ENCODE peak calls at places on chromosomes 7 and 10, in nine cellular contexts. One of them, this sample, is unnamed.

GRCh38 chr7:158617737-158618128 is 30.1 kb upstream of the PTPRN2 start:
- DNase-seq in MM.1S: no peak
- DNase-seq in hepatocyte: no peak
- DNase-seq in GM12865: no peak
- DNase-seq in cardiac fibroblast: peak; percentile 9
- DNase-seq in foreskin fibroblast: no peak
- DNase-seq in HCT116: no peak
- DNase-seq in IMR-90: peak; percentile 51
- DNase-seq in astrocyte of the spinal cord: peak; percentile 75
- DNase-seq in this sample: no peak

GRCh38 chr10:118572286-118573041 is 23.0 kb downstream of the PRLHR start:
- DNase-seq in hepatocyte: no peak
- DNase-seq in MM.1S: no peak
- DNase-seq in IMR-90: no peak
- DNase-seq in cardiac fibroblast: no peak
- DNase-seq in astrocyte of the spinal cord: no peak
- DNase-seq in GM12865: no peak
- DNase-seq in HCT116: no peak
- DNase-seq in foreskin fibroblast: no peak
- DNase-seq in this sample: no peak

GRCh38 chr7:26117142-26117807 is 34.7 kb upstream of the NFE2L3 start:
- DNase-seq in MM.1S: peak; percentile 72
- DNase-seq in cardiac fibroblast: no peak
- DNase-seq in GM12865: peak; percentile 55
- DNase-seq in astrocyte of the spinal cord: no peak
- DNase-seq in IMR-90: no peak
- DNase-seq in foreskin fibroblast: no peak
- DNase-seq in HCT116: no peak
- DNase-seq in hepatocyte: no peak
- DNase-seq in this sample: no peak

GRCh38 chr10:45154481-45154880 is 153.8 kb downstream of the ZNF22 start:
- DNase-seq in astrocyte of the spinal cord: no peak
- DNase-seq in hepatocyte: no peak
- DNase-seq in MM.1S: no peak
- DNase-seq in foreskin fibroblast: peak; percentile 41
- DNase-seq in GM12865: no peak
- DNase-seq in IMR-90: peak; percentile 20
- DNase-seq in HCT116: no peak
- DNase-seq in cardiac fibroblast: peak; percentile 43
- DNase-seq in this sample: no peak

GRCh38 chr7:159147246-159147645 is 2.6 kb upstream of the VIPR2 start:
- DNase-seq in IMR-90: no peak
- DNase-seq in astrocyte of the spinal cord: no peak
- DNase-seq in MM.1S: no peak
- DNase-seq in GM12865: no peak
- DNase-seq in hepatocyte: no peak
- DNase-seq in cardiac fibroblast: no peak
- DNase-seq in foreskin fibroblast: no peak
- DNase-seq in HCT116: no peak
- DNase-seq in this sample: no peak

GRCh38 chr10:129332476-129332875 is 134.6 kb upstream of the MGMT start:
- DNase-seq in IMR-90: peak; percentile 1
- DNase-seq in astrocyte of the spinal cord: no peak
- DNase-seq in MM.1S: no peak
- DNase-seq in hepatocyte: peak; percentile 15
- DNase-seq in foreskin fibroblast: no peak
- DNase-seq in HCT116: peak; percentile 6
- DNase-seq in GM12865: peak; percentile 3
- DNase-seq in cardiac fibroblast: no peak
- DNase-seq in this sample: no peak

GRCh38 chr7:73919694-73920375 is 58.9 kb downstream of the TMEM270 start:
- DNase-seq in cardiac fibroblast: no peak
- DNase-seq in hepatocyte: no peak
- DNase-seq in HCT116: no peak
- DNase-seq in astrocyte of the spinal cord: no peak
- DNase-seq in foreskin fibroblast: peak; percentile 57
- DNase-seq in GM12865: no peak
- DNase-seq in MM.1S: no peak
- DNase-seq in IMR-90: no peak
- DNase-seq in this sample: no peak

GRCh38 chr10:78784454-78785414 is 284.0 kb upstream of the ZMIZ1 start:
- DNase-seq in GM12865: no peak
- DNase-seq in foreskin fibroblast: no peak
- DNase-seq in hepatocyte: no peak
- DNase-seq in IMR-90: no peak
- DNase-seq in MM.1S: no peak
- DNase-seq in cardiac fibroblast: no peak
- DNase-seq in astrocyte of the spinal cord: no peak
- DNase-seq in HCT116: no peak
- DNase-seq in this sample: no peak

GRCh38 chr10:87845624-87846377 is 17.5 kb downstream of the KLLN start:
- DNase-seq in IMR-90: peak; percentile 97
- DNase-seq in astrocyte of the spinal cord: peak; percentile 82
- DNase-seq in foreskin fibroblast: peak; percentile 64
- DNase-seq in HCT116: peak; percentile 77
- DNase-seq in MM.1S: no peak
- DNase-seq in cardiac fibroblast: peak; percentile 92
- DNase-seq in hepatocyte: peak; percentile 37
- DNase-seq in GM12865: no peak
- DNase-seq in this sample: no peak

GRCh38 chr7:157125376-157126223 is 13.1 kb upstream of the UBE3C start:
- DNase-seq in HCT116: no peak
- DNase-seq in cardiac fibroblast: no peak
- DNase-seq in GM12865: no peak
- DNase-seq in astrocyte of the spinal cord: no peak
- DNase-seq in hepatocyte: no peak
- DNase-seq in IMR-90: no peak
- DNase-seq in foreskin fibroblast: no peak
- DNase-seq in MM.1S: no peak
- DNase-seq in this sample: no peak

GRCh38 chr7:36278069-36278766 is 111.4 kb upstream of the ANLN start:
- DNase-seq in GM12865: no peak
- DNase-seq in astrocyte of the spinal cord: no peak
- DNase-seq in cardiac fibroblast: no peak
- DNase-seq in IMR-90: no peak
- DNase-seq in MM.1S: no peak
- DNase-seq in hepatocyte: no peak
- DNase-seq in HCT116: no peak
- DNase-seq in foreskin fibroblast: no peak
- DNase-seq in this sample: no peak

GRCh38 chr7:87058739-87059524 is 522 bp downstream of the ELAPOR2 start:
- DNase-seq in foreskin fibroblast: peak; percentile 11
- DNase-seq in GM12865: no peak
- DNase-seq in hepatocyte: peak; percentile 22
- DNase-seq in cardiac fibroblast: no peak
- DNase-seq in HCT116: no peak
- DNase-seq in astrocyte of the spinal cord: no peak
- DNase-seq in MM.1S: peak; percentile 51
- DNase-seq in IMR-90: no peak
- DNase-seq in this sample: no peak

GRCh38 chr7:55133630-55134392 is 115.0 kb downstream of the EGFR start:
- DNase-seq in astrocyte of the spinal cord: peak; percentile 97
- DNase-seq in cardiac fibroblast: peak; percentile 99
- DNase-seq in hepatocyte: peak; percentile 87
- DNase-seq in MM.1S: no peak
- DNase-seq in foreskin fibroblast: peak; percentile 97
- DNase-seq in IMR-90: peak; percentile 99
- DNase-seq in GM12865: no peak
- DNase-seq in HCT116: peak; percentile 65
- DNase-seq in this sample: peak; percentile 95

GRCh38 chr10:6729071-6729773 is 149.1 kb upstream of the PRKCQ start:
- DNase-seq in cardiac fibroblast: peak; percentile 28
- DNase-seq in hepatocyte: no peak
- DNase-seq in IMR-90: peak; percentile 82
- DNase-seq in astrocyte of the spinal cord: peak; percentile 48
- DNase-seq in HCT116: no peak
- DNase-seq in foreskin fibroblast: peak; percentile 94
- DNase-seq in GM12865: no peak
- DNase-seq in MM.1S: no peak
- DNase-seq in this sample: peak; percentile 88

GRCh38 chr10:121481222-121481621 is 117.0 kb downstream of the FGFR2 start:
- DNase-seq in astrocyte of the spinal cord: peak; percentile 15
- DNase-seq in GM12865: no peak
- DNase-seq in hepatocyte: peak; percentile 26
- DNase-seq in MM.1S: no peak
- DNase-seq in cardiac fibroblast: no peak
- DNase-seq in foreskin fibroblast: no peak
- DNase-seq in IMR-90: no peak
- DNase-seq in HCT116: no peak
- DNase-seq in this sample: no peak

DNA sequence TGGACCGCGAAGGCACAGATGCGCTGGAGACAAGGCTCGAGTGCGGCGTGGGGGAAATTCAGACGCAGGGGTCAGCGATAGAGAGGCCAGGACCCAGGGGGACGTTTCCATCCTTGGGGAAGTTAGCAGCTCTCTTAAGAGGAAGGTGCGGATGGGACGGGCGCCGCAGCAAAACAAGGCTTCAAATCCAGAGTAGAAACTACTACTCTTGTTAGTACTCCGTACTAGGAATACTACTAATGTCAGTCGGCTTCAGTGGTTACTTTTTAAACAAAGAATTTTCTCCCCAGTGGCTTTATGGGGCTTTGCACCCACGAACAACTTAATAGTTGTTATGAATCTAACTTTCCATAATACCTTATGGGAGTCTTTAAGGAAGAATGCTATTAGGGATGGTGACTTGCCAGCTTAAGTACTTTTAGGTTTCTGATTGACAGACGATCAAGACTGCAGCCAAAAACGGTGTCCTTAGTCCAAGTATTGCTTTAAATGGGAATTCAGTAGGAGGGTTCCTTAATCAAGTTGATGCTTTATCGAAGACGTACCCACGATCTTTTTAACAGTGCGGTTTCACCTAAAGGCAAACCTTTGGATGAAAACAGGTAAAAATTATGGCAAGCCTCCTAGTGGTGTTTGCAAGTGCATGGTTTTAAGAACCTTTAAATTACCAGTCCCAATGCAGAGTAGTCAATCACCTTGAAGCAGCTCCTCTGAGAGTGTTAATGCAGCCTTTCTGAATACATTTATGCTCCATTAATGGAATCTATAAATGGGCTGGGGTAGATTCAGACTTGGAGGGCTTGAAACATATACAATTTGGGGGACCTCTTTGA is 868 bp upstream of the IDE start:
- DNase-seq in astrocyte of the spinal cord: no peak
- DNase-seq in cardiac fibroblast: peak; percentile 67
- DNase-seq in MM.1S: peak; percentile 46
- DNase-seq in IMR-90: peak; percentile 36
- DNase-seq in hepatocyte: no peak
- DNase-seq in foreskin fibroblast: no peak
- DNase-seq in GM12865: peak; percentile 32
- DNase-seq in HCT116: no peak
- DNase-seq in this sample: no peak
- TF ChIP-seq CTCF in astrocyte of the spinal cord: peak; percentile 11
- TF ChIP-seq CTCF in cardiac fibroblast: peak; percentile 6
- TF ChIP-seq CTCF in MM.1S: peak; percentile 36
- TF ChIP-seq CTCF in IMR-90: no peak
- TF ChIP-seq CTCF in hepatocyte: no peak
- TF ChIP-seq CTCF in foreskin fibroblast: no peak
- TF ChIP-seq CTCF in GM12865: peak; percentile 23
- TF ChIP-seq CTCF in HCT116: no peak
- TF ChIP-seq CTCF in this sample: no peak

GRCh38 chr7:88147949-88148348 is 71.9 kb downstream of the SRI start:
- DNase-seq in IMR-90: no peak
- DNase-seq in HCT116: no peak
- DNase-seq in MM.1S: no peak
- DNase-seq in GM12865: no peak
- DNase-seq in hepatocyte: no peak
- DNase-seq in astrocyte of the spinal cord: no peak
- DNase-seq in foreskin fibroblast: no peak
- DNase-seq in cardiac fibroblast: no peak
- DNase-seq in this sample: no peak
- H3K4me3 ChIP-seq in IMR-90: no peak overlapping the region
- H3K4me3 ChIP-seq in HCT116: no peak overlapping the region
- H3K4me3 ChIP-seq in MM.1S: no peak overlapping the region
- H3K4me3 ChIP-seq in GM12865: no peak overlapping the region
- H3K4me3 ChIP-seq in hepatocyte: no peak overlapping the region
- H3K4me3 ChIP-seq in astrocyte of the spinal cord: no peak overlapping the region
- H3K4me3 ChIP-seq in foreskin fibroblast: no peak overlapping the region
- H3K4me3 ChIP-seq in cardiac fibroblast: no peak overlapping the region
- H3K4me3 ChIP-seq in this sample: no peak overlapping the region

GRCh38 chr10:62426086-62426485 is 51.9 kb downstream of the ZNF365 start:
- DNase-seq in hepatocyte: no peak
- DNase-seq in GM12865: no peak
- DNase-seq in foreskin fibroblast: peak; percentile 44
- DNase-seq in HCT116: peak; percentile 70
- DNase-seq in astrocyte of the spinal cord: peak; percentile 36
- DNase-seq in IMR-90: peak; percentile 60
- DNase-seq in cardiac fibroblast: peak; percentile 59
- DNase-seq in MM.1S: no peak
- DNase-seq in this sample: peak; percentile 20

GRCh38 chr10:62426600-62426999 is 52.4 kb downstream of the ZNF365 start:
- DNase-seq in IMR-90: no peak
- DNase-seq in GM12865: no peak
- DNase-seq in HCT116: peak; percentile 36
- DNase-seq in cardiac fibroblast: no peak
- DNase-seq in astrocyte of the spinal cord: no peak
- DNase-seq in hepatocyte: no peak
- DNase-seq in MM.1S: no peak
- DNase-seq in foreskin fibroblast: no peak
- DNase-seq in this sample: no peak

GRCh38 chr10:62422068-62422590 is 48.0 kb downstream of the ZNF365 start:
- DNase-seq in GM12865: no peak
- DNase-seq in astrocyte of the spinal cord: peak; percentile 87
- DNase-seq in cardiac fibroblast: peak; percentile 85
- DNase-seq in MM.1S: no peak
- DNase-seq in HCT116: no peak
- DNase-seq in IMR-90: peak; percentile 90
- DNase-seq in foreskin fibroblast: peak; percentile 89
- DNase-seq in hepatocyte: no peak
- DNase-seq in this sample: peak; percentile 81

DNA sequence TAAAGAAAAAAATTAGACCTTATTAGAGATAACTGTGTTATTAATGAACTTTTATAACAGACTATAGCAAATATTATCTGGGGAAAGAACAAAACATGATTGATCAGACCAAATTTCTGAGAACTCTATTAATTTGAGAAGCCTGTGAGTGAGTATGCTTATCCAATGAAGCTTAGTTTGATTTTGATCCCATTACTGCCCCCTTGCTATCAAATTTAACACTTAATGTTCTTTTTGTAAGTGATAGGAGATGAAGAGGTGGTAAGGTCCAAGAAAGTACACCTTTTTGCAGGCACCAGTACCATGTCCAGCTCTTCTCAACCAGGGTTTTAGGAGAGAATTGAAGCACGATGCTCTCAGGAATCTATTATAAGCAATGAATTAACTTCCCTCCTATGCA is 49.9 kb downstream of the ZNF365 start:
- DNase-seq in HCT116: no peak
- DNase-seq in hepatocyte: no peak
- DNase-seq in IMR-90: no peak
- DNase-seq in GM12865: no peak
- DNase-seq in MM.1S: no peak
- DNase-seq in astrocyte of the spinal cord: no peak
- DNase-seq in cardiac fibroblast: peak; percentile 14
- DNase-seq in foreskin fibroblast: no peak
- DNase-seq in this sample: no peak
- TF ChIP-seq CTCF in HCT116: peak; percentile 18
- TF ChIP-seq CTCF in hepatocyte: no peak
- TF ChIP-seq CTCF in IMR-90: no peak
- TF ChIP-seq CTCF in GM12865: no peak
- TF ChIP-seq CTCF in MM.1S: no peak
- TF ChIP-seq CTCF in astrocyte of the spinal cord: no peak
- TF ChIP-seq CTCF in cardiac fibroblast: peak; percentile 6
- TF ChIP-seq CTCF in foreskin fibroblast: no peak
- TF ChIP-seq CTCF in this sample: no peak

GRCh38 chr10:20006169-20006870 is 190.1 kb downstream of the PLXDC2 start:
- DNase-seq in astrocyte of the spinal cord: no peak
- DNase-seq in cardiac fibroblast: peak; percentile 19
- DNase-seq in foreskin fibroblast: no peak
- DNase-seq in IMR-90: no peak
- DNase-seq in hepatocyte: no peak
- DNase-seq in HCT116: no peak
- DNase-seq in GM12865: no peak
- DNase-seq in MM.1S: no peak
- DNase-seq in this sample: no peak
- H3K4me3 ChIP-seq in astrocyte of the spinal cord: no peak overlapping the region
- H3K4me3 ChIP-seq in cardiac fibroblast: no peak overlapping the region
- H3K4me3 ChIP-seq in foreskin fibroblast: no peak overlapping the region
- H3K4me3 ChIP-seq in IMR-90: no peak overlapping the region
- H3K4me3 ChIP-seq in hepatocyte: no peak overlapping the region
- H3K4me3 ChIP-seq in HCT116: no peak overlapping the region
- H3K4me3 ChIP-seq in GM12865: no peak overlapping the region
- H3K4me3 ChIP-seq in MM.1S: no peak overlapping the region
- H3K4me3 ChIP-seq in this sample: no peak overlapping the region